ENCODE peak calls at places on chromosomes 5 and 9, in ten cellular contexts. J is adrenal gland, B is transverse colon, P is IMR-90, M is hepatocyte, H is sigmoid colon, I is neural progenitor cell, S is right lobe of liver, R is epithelial cell of esophagus, Z is BE2C. D is an unnamed sample.

GRCh38 chr9:27365977-27366376 is 69.0 kb upstream of the EQTN start:
- DNase-seq in S (no peak), B (no peak), P (no peak), R (no peak), J (no peak), Z (no peak), M (no peak), I (no peak), H (no peak), D (peak; percentile 82)

GRCh38 chr5:93583799-93584530 is 943 bp downstream of the NR2F1 start:
- DNase-seq in B (no peak), I (peak; percentile 89), P (peak; percentile 47), R (peak; percentile 62), S (peak; percentile 43), M (peak; percentile 58), H (peak; percentile 71), Z (peak; percentile 81), J (peak; percentile 62), D (no peak)

GRCh38 chr5:56910123-56910951 is 941 bp downstream of the SETD9 start:
- DNase-seq in I (peak; percentile 70), S (peak; percentile 44), P (no peak), J (peak; percentile 69), R (no peak), B (peak; percentile 59), M (no peak), H (peak; percentile 77), Z (peak; percentile 39), D (no peak)

GRCh38 chr9:129857207-129857606 is 21.9 kb downstream of the USP20 start:
- DNase-seq in J (no peak), Z (no peak), M (no peak), H (no peak), R (no peak), P (no peak), B (no peak), I (no peak), S (no peak), D (no peak)

GRCh38 chr5:2910401-2911175 is 159.1 kb upstream of the IRX2 start:
- DNase-seq in B (no peak), S (no peak), P (no peak), R (no peak), Z (no peak), J (no peak), M (no peak), H (no peak), I (no peak), D (no peak)

GRCh38 chr5:148070621-148071020 is 6.8 kb downstream of the SPINK5 start:
- DNase-seq in Z (no peak), B (no peak), P (no peak), M (no peak), R (peak; percentile 74), S (no peak), J (no peak), H (no peak), I (peak; percentile 4), D (no peak)

GRCh38 chr5:84715686-84716085 is 331.0 kb upstream of the EDIL3 start:
- DNase-seq in M (no peak), Z (no peak), S (no peak), B (no peak), I (no peak), P (no peak), J (no peak), H (no peak), R (peak; percentile 93), D (no peak)

GRCh38 chr5:124705577-124705976 is 40.9 kb downstream of the ZNF608 start:
- DNase-seq in P (no peak), S (no peak), R (no peak), M (no peak), H (no peak), J (no peak), Z (no peak), I (no peak), B (no peak), D (no peak)

GRCh38 chr5:528625-529511 is 4.6 kb upstream of the SLC9A3 start:
- DNase-seq in I (no peak), P (no peak), H (no peak), J (no peak), R (no peak), Z (peak; percentile 9), B (no peak), M (no peak), S (peak; percentile 14), D (no peak)

GRCh38 chr5:140565024-140565779 is 574 bp downstream of the SLC35A4 start:
- DNase-seq in M (no peak), I (no peak), B (no peak), H (no peak), S (no peak), P (peak; percentile 33), J (no peak), R (peak; percentile 37), Z (no peak), D (peak; percentile 14)

GRCh38 chr5:140566665-140567064 is 2.0 kb downstream of the SLC35A4 start:
- DNase-seq in Z (no peak), I (no peak), P (no peak), J (no peak), B (no peak), H (no peak), S (no peak), M (no peak), R (no peak), D (no peak)

GRCh38 chr5:140567136-140567818 is 2.6 kb downstream of the SLC35A4 start:
- DNase-seq in P (no peak), R (no peak), B (no peak), Z (no peak), J (no peak), S (no peak), M (peak; percentile 4), I (no peak), H (no peak), D (no peak)

GRCh38 chr5:140564196-140565023 is at the start of the genes APBB3 and SLC35A4:
- DNase-seq in S (peak; percentile 95), H (peak; percentile 99), P (peak; percentile 99), I (peak; percentile 93), M (peak; percentile 98), R (peak; percentile 98), J (peak; percentile 97), B (peak; percentile 97), Z (peak; percentile 96), D (peak; percentile 98)

DNA sequence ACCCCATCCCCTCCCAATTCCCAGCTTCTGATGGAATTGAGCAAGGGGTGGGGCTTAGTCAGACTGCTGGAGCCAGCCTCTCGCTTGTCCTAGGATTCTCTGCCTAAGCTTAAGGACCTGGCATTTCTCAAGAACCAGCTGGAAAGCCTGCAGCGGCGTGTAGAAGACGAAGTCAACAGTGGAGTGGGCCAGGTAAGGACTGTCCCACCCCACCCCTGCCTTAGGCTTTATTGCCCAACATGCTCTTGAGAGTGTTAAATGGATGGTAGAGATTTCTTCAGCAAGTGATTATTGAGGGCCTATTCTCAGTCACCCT is 1.1 kb downstream of the SLC35A4 start:
- DNase-seq in I (peak; percentile 19), P (no peak), B (no peak), H (no peak), J (no peak), R (peak; percentile 80), S (no peak), M (peak; percentile 49), Z (no peak), D (no peak)
- H3K4me3 ChIP-seq in I (peak overlapping the region; percentile 59), P (peak overlapping the region; percentile 82), B (no peak overlapping the region), H (no peak overlapping the region), J (no peak overlapping the region), R (peak overlapping the region; percentile 90), S (peak overlapping the region; percentile 74), M (no peak overlapping the region), Z (peak overlapping the region; percentile 91), D (peak overlapping the region; percentile 96)

GRCh38 chr5:171152382-171152781 is 156.7 kb upstream of the TLX3 start:
- DNase-seq in J (no peak), H (no peak), M (no peak), B (no peak), I (peak; percentile 6), R (peak; percentile 52), S (no peak), P (peak; percentile 54), Z (no peak), D (peak; percentile 36)
- TF ChIP-seq CTCF in J (no peak), H (no peak), M (peak; percentile 17), B (no peak), I (peak; percentile 24), R (peak; percentile 47), S (peak; percentile 28), P (peak; percentile 47), Z (peak; percentile 63), D (peak; percentile 48)

GRCh38 chr9:124419832-124420489 is 4.7 kb upstream of the PSMB7 start:
- DNase-seq in J (peak; percentile 30), B (no peak), Z (no peak), H (no peak), I (no peak), S (no peak), M (no peak), P (no peak), R (no peak), D (no peak)

GRCh38 chr9:124426361-124426760 is 11.1 kb upstream of the PSMB7 start:
- DNase-seq in J (no peak), S (no peak), P (no peak), I (no peak), H (peak; percentile 35), B (no peak), R (no peak), M (no peak), Z (no peak), D (no peak)

GRCh38 chr9:124423591-124423990 is 8.3 kb upstream of the PSMB7 start:
- DNase-seq in H (peak; percentile 52), R (no peak), J (no peak), I (no peak), B (no peak), S (no peak), M (no peak), Z (no peak), P (no peak), D (no peak)

GRCh38 chr9:124420991-124421543 is 5.8 kb upstream of the PSMB7 start:
- DNase-seq in Z (no peak), B (no peak), H (peak; percentile 53), M (no peak), P (peak; percentile 13), J (no peak), I (no peak), S (no peak), R (no peak), D (peak; percentile 29)

DNA sequence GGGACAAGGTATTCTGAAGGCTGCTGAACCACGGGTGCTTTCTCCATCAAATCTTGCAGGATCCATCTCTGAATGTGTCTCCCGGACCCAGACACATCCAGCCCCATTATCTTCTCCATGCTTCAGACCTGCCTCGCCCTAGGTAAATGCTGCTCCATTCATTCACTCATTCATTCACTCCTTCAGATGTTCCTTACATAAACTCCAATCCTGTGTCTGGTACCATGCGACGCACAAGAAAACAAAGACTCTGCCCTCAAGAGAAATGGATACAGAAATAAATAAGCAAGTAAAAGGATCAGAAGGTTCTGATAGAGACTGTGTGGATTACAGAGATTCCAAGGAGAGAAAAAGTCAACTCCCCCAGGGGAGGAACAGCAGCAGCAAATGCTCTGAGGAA is 7.9 kb upstream of the PSMB7 start:
- DNase-seq in R (no peak), J (no peak), I (no peak), B (no peak), M (no peak), P (no peak), S (no peak), Z (no peak), H (peak; percentile 20), D (no peak)
- H3K4me3 ChIP-seq in R (no peak overlapping the region), J (no peak overlapping the region), I (no peak overlapping the region), B (no peak overlapping the region), M (no peak overlapping the region), P (no peak overlapping the region), S (no peak overlapping the region), Z (no peak overlapping the region), H (no peak overlapping the region), D (no peak overlapping the region)

DNA sequence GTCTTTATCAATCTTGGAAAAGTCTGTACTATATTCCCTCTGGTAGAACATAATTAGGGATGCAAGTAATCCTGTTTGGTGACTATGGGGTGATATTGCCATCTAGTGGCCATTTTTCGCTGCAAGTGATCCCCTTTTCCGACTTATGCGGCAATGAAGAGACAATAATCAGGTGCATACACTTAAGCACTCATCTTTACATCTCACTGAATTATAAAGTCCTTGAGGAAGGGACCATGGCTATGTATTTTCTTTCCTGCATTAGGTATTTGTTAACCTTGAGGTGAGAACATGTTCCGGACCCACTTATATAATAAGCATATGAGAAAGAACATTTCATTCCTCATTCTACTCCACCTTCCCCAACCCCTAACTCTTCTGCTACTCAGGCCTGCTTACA is 19.6 kb upstream of the LIX1 start:
- DNase-seq in Z (peak; percentile 75), I (peak; percentile 81), J (peak; percentile 83), M (peak; percentile 85), P (peak; percentile 84), H (peak; percentile 76), S (no peak), R (peak; percentile 87), B (peak; percentile 77), D (peak; percentile 70)
- TF ChIP-seq CTCF in Z (peak; percentile 94), I (peak; percentile 98), J (peak; percentile 85), M (peak; percentile 90), P (peak; percentile 89), H (peak; percentile 91), S (peak; percentile 90), R (peak; percentile 90), B (peak; percentile 77), D (peak; percentile 83)

D was measured in brain microvascular endothelial cell.